ENCODE peak calls at places on chromosomes 11 and 22, in six cellular contexts. B, Z, I, N, K and V are unnamed samples.

GRCh38 chr11:73524774-73525173 is 73.1 kb downstream of the FAM168A start:
- DNase-seq in K (no peak), Z (no peak), N (no peak), I (no peak), B (no peak), V (no peak)

GRCh38 chr11:76738618-76739220 is 44.4 kb upstream of the TSKU start:
- DNase-seq in B (no peak), K (no peak), Z (no peak), N (no peak), I (no peak), V (no peak)

GRCh38 chr11:60924110-60924905 is at the start of gene TMEM132A:
- DNase-seq in I (peak; percentile 83), N (peak; percentile 55), B (peak; percentile 54), K (peak; percentile 81), Z (no peak), V (peak; percentile 77)

GRCh38 chr22:43720718-43721117 is 91.4 kb downstream of the EFCAB6 start:
- DNase-seq in N (no peak), I (no peak), B (no peak), Z (no peak), K (no peak), V (no peak)

GRCh38 chr22:38802671-38803121 is 8.8 kb upstream of the DNAL4 start:
- DNase-seq in B (peak; percentile 94), Z (no peak), K (no peak), N (no peak), I (peak; percentile 28), V (no peak)

GRCh38 chr11:88950975-88951374 is 114.8 kb downstream of the GRM5 start:
- DNase-seq in K (no peak), B (no peak), I (no peak), Z (no peak), N (no peak), V (no peak)

GRCh38 chr11:29963796-29964195 is 53.0 kb downstream of the KCNA4 start:
- DNase-seq in B (no peak), N (no peak), I (no peak), K (no peak), Z (no peak), V (no peak)

GRCh38 chr11:126318642-126319373 is 14.9 kb downstream of the DCPS start:
- DNase-seq in Z (no peak), B (peak; percentile 98), K (no peak), I (no peak), N (no peak), V (no peak)

GRCh38 chr11:123924027-123924426 is 15.4 kb upstream of the OR4D5 start:
- DNase-seq in Z (no peak), I (no peak), N (no peak), K (no peak), B (no peak), V (no peak)

GRCh38 chr22:39311592-39312400 is 7.6 kb downstream of the RPL3 start:
- DNase-seq in Z (no peak), N (no peak), K (no peak), B (no peak), I (no peak), V (peak; percentile 48)

GRCh38 chr22:21450858-21451331 is 16.3 kb upstream of the TMEM191C start:
- DNase-seq in K (peak; percentile 43), B (no peak), N (no peak), Z (no peak), I (peak; percentile 4), V (no peak)

GRCh38 chr22:33811686-33812085 is 108.6 kb downstream of the LARGE1 start:
- DNase-seq in B (peak; percentile 76), Z (no peak), K (no peak), N (no peak), I (peak; percentile 50), V (peak; percentile 51)

GRCh38 chr11:61787928-61788491 is 4.4 kb downstream of the TMEM258 start:
- DNase-seq in K (no peak), N (peak; percentile 28), Z (no peak), I (peak; percentile 41), B (peak; percentile 58), V (no peak)

GRCh38 chr11:73314121-73314948 is 6.3 kb downstream of the ARHGEF17 start:
- DNase-seq in K (peak; percentile 80), N (peak; percentile 60), I (no peak), Z (no peak), B (peak; percentile 43), V (no peak)

GRCh38 chr11:36456136-36456535 is 53.9 kb downstream of the TRAF6 start:
- DNase-seq in I (no peak), B (peak; percentile 66), N (no peak), K (no peak), Z (no peak), V (no peak)

GRCh38 chr11:35766651-35767050 is 104.1 kb downstream of the TRIM44 start:
- DNase-seq in Z (no peak), I (no peak), N (no peak), K (no peak), B (no peak), V (no peak)

GRCh38 chr22:28951969-28952521 is 68.7 kb downstream of the ZNRF3 start:
- DNase-seq in N (no peak), I (no peak), K (no peak), B (peak; percentile 19), Z (no peak), V (no peak)

GRCh38 chr22:45972091-45972867 is 4.7 kb downstream of the WNT7B start:
- DNase-seq in K (no peak), I (no peak), B (no peak), Z (no peak), N (no peak), V (no peak)